ENCODE peak calls at places on chromosomes 16 and 17, in four cellular contexts. U, N, T and L are unnamed samples. For H3K9me3 and H3K27me3, the result is how much of the 10 kb centered on the place peaks cover.

GRCh38 chr17:8649157-8650118 is 18.9 kb upstream of the MYH10 start:
- DNase-seq in N (no peak), U (no peak), T (no peak), L (no peak)

GRCh38 chr17:17051791-17052461 is 9.7 kb downstream of the MPRIP start:
- DNase-seq in T (peak), N (peak), U (no peak), L (peak)

GRCh38 chr17:79168486-79169055 is 93.9 kb downstream of the ENGASE start:
- DNase-seq in T (no peak), U (no peak), N (no peak), L (no peak)

GRCh38 chr17:50557265-50558029 is 3.1 kb upstream of the CACNA1G start:
- DNase-seq in U (no peak), T (no peak), N (no peak), L (no peak)

GRCh38 chr17:82105882-82106696 is 8.1 kb upstream of the FASN start:
- DNase-seq in T (peak), N (peak), U (peak), L (peak)

GRCh38 chr16:1496464-1496863 is 3.3 kb downstream of the TELO2 start:
- DNase-seq in N (no peak), T (no peak), U (no peak), L (no peak)

GRCh38 chr17:12094336-12094735 is 73.7 kb downstream of the MAP2K4 start:
- DNase-seq in N (no peak), U (no peak), T (no peak), L (no peak)

GRCh38 chr17:17520599-17521232 is 24.5 kb upstream of the RASD1 start:
- DNase-seq in U (no peak), T (no peak), N (no peak), L (no peak)

GRCh38 chr16:87384162-87384999 is 805 bp upstream of the FBXO31 start:
- DNase-seq in N (peak), T (peak), U (no peak), L (no peak)

GRCh38 chr17:77471984-77472836 is 331.4 kb downstream of the SEC14L1 start:
- DNase-seq in U (peak), N (no peak), T (no peak), L (peak)

GRCh38 chr16:46691720-46692119 is 2.3 kb downstream of the ORC6 start:
- DNase-seq in U (no peak), T (no peak), N (no peak), L (no peak)

GRCh38 chr17:13337864-13338371 is 263.8 kb downstream of the HS3ST3A1 start:
- DNase-seq in T (no peak), N (peak), U (peak), L (peak)

GRCh38 chr17:10021239-10021638 is 116.2 kb upstream of the RCVRN start:
- DNase-seq in N (no peak), T (no peak), U (no peak), L (no peak)

GRCh38 chr16:87278191-87279093 is 38.8 kb downstream of the C16orf95 start:
- DNase-seq in U (peak), N (peak), T (peak), L (peak)

GRCh38 chr17:81235822-81236740 is 2.8 kb downstream of the TEPSIN start:
- DNase-seq in U (no peak), N (no peak), T (no peak), L (no peak)

GRCh38 chr17:12599185-12599920 is 66.3 kb upstream of the MYOCD start:
- DNase-seq in U (no peak), T (no peak), N (no peak), L (no peak)

GRCh38 chr17:58317421-58318064 is 11.1 kb downstream of the TSPOAP1 start:
- DNase-seq in T (peak), U (peak), N (peak), L (peak)

GRCh38 chr16:48526058-48526957 is 83.7 kb downstream of the N4BP1 start:
- DNase-seq in U (peak), T (peak), N (peak), L (no peak)

GRCh38 chr17:28033972-28034714 is 8.3 kb upstream of the NLK start:
- DNase-seq in N (no peak), U (peak), T (no peak), L (peak)

GRCh38 chr17:28916302-28916934 is 13.5 kb upstream of the DHRS13 start:
- DNase-seq in U (no peak), N (peak), T (no peak), L (no peak)

GRCh38 chr17:59746849-59747445 is 39.5 kb downstream of the VMP1 start:
- DNase-seq in T (no peak), N (peak), U (peak), L (peak)

GRCh38 chr17:21373034-21373433 is 3.1 kb upstream of the KCNJ12 start:
- DNase-seq in T (no peak), N (no peak), U (no peak), L (no peak)

GRCh38 chr17:1362065-1362848 is 37.8 kb downstream of the YWHAE start:
- DNase-seq in U (no peak), T (no peak), N (no peak), L (no peak)

GRCh38 chr16:55703003-55704001 is 47.5 kb downstream of the SLC6A2 start:
- DNase-seq in U (peak), N (peak), T (no peak), L (no peak)

GRCh38 chr16:58054289-58054688 is 28.7 kb downstream of the MMP15 start:
- DNase-seq in N (no peak), U (no peak), T (no peak), L (no peak)

GRCh38 chr17:15456486-15456885 is 10.9 kb downstream of the CDRT4 start:
- DNase-seq in N (no peak), T (no peak), U (no peak), L (no peak)

GRCh38 chr17:48613862-48614694 is 1.0 kb downstream of the HOXB8 start:
- DNase-seq in U (no peak), N (no peak), T (peak), L (no peak)

GRCh38 chr17:48612456-48612853 is 1.6 kb upstream of the HOXB7 start:
- DNase-seq in T (no peak), U (no peak), N (no peak), L (no peak)

GRCh38 chr17:48611681-48612455 is 1.1 kb upstream of the HOXB7 start:
- DNase-seq in U (no peak), N (no peak), T (peak), L (no peak)

GRCh38 chr17:48614904-48615211 is 234 bp downstream of the HOXB8 start:
- DNase-seq in T (no peak), N (no peak), U (no peak), L (no peak)

DNA sequence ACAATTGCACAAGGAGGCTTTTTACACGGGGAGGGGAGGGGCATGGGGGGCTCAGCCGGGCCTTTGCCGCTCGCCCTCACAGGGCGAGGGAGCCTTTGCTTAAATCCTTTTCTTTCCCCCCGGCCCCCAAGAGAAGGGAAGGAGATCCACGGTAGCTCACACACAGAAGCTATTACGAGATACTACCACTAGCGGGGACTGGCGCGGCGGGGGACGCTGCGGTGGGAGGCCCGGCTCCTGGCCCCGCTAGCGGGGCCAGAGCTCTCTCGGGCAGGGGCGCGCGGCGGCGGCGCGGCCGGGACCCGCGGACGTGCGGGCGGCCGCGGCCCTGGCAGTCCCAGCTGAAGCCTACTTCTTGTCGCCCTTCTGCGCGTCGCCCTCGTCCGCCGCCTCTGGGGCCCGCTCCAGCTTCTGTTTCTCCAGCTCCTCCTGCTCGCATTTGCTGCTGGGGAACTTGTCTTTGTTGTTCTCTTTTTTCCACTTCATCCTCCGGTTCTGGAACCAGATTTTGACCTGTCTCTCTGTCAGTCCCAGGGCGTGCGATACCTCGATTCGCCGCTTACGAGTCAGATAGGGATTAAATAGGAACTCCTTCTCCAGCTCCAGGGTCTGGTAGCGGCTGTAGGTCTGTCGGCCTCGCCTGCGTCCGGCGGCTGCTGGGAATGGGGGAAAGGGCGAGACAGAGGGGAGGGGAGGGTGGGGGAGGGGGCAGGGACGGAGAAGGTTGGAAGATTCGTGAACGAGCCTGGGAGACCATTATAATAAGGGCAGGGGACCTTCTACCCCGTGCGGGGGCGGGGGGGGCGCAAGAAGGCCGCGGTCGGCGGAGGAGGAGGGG is 2.0 kb downstream of the HOXB8 start:
- DNase-seq in T (peak), N (no peak), U (peak), L (peak)
- H3K4me3 ChIP-seq in T (peak), N (peak), U (no peak), L (peak)

DNA sequence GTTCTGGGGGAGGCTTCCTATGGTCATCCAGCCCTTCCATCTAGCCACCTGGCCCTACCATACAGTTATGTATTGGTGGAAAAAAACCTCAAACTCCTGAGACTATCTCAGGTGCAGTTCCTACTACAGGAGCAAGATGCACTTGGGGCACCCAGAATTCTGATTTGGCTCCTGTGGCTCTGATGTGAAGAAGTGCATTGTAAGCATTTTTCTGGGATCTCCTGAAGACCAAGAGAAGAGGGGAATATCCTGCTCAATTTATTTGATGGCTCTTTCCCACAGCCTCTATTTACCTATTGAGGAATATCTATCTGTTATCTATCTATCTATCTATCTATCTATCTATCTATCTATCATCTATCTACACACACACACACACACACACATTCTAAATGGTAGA is 1981.5 kb downstream of the TP53TG3F start:
- DNase-seq in T (no peak), U (no peak), N (no peak), L (no peak)
- H3K9me3 ChIP-seq in T (under half), U (under half), N (under half), L (under half)

GRCh38 chr17:38574712-38575111 is 31.0 kb downstream of the SRCIN1 start:
- DNase-seq in N (no peak), U (no peak), T (no peak), L (no peak)
- H3K27me3 ChIP-seq in N (under half), U (under half), T (under half), L (half or more)

GRCh38 chr16:81864646-81865382 is 85.7 kb downstream of the PLCG2 start:
- DNase-seq in N (no peak), T (no peak), U (no peak), L (no peak)
- H3K4me3 ChIP-seq in N (no peak), T (no peak), U (no peak), L (no peak)